ENCODE peak calls at places on chromosomes 7 and 10, in four cellular contexts. A, X, L and W are unnamed samples.

GRCh38 chr10:28595618-28596017 is 62.7 kb downstream of the WAC start:
- DNase-seq in L (no peak), X (no peak), A (no peak), W (peak; percentile 30)

GRCh38 chr7:25565949-25566348 is 337.7 kb upstream of the NPVF start:
- DNase-seq in X (no peak), A (peak; percentile 66), L (no peak), W (peak; percentile 83)

GRCh38 chr7:122802211-122802833 is 83.9 kb downstream of the CADPS2 start:
- DNase-seq in X (no peak), A (no peak), L (no peak), W (no peak)

GRCh38 chr10:35542303-35542702 is 62.8 kb upstream of the GJD4 start:
- DNase-seq in X (no peak), A (no peak), L (no peak), W (no peak)

GRCh38 chr7:378551-379455 is 88.8 kb downstream of the FOXL3 start:
- DNase-seq in L (no peak), X (peak; percentile 81), A (no peak), W (no peak)

GRCh38 chr10:129764901-129765663 is 199.0 kb downstream of the EBF3 start:
- DNase-seq in X (peak; percentile 34), A (no peak), L (no peak), W (no peak)

GRCh38 chr10:20105931-20106330 is 289.7 kb downstream of the PLXDC2 start:
- DNase-seq in A (no peak), X (no peak), L (no peak), W (no peak)

GRCh38 chr7:55366461-55367138 is 1.5 kb downstream of the LANCL2 start:
- DNase-seq in X (no peak), A (no peak), L (no peak), W (no peak)

GRCh38 chr10:52965489-52965888 is 192.9 kb upstream of the MBL2 start:
- DNase-seq in L (no peak), A (no peak), X (no peak), W (no peak)
- H3K4me3 ChIP-seq in L (no peak overlapping the region), A (no peak overlapping the region), X (no peak overlapping the region), W (no peak overlapping the region)

GRCh38 chr10:70669015-70669414 is 3.3 kb upstream of the ADAMTS14 start:
- DNase-seq in A (no peak), L (no peak), X (no peak), W (no peak)

GRCh38 chr10:70671229-70671588 is 1.1 kb upstream of the ADAMTS14 start:
- DNase-seq in X (no peak), L (no peak), A (no peak), W (no peak)

GRCh38 chr10:70669732-70670317 is 2.5 kb upstream of the ADAMTS14 start:
- DNase-seq in L (no peak), A (no peak), X (no peak), W (no peak)

GRCh38 chr10:70666960-70667798 is 5.1 kb upstream of the ADAMTS14 start:
- DNase-seq in L (no peak), X (peak; percentile 19), A (no peak), W (no peak)

DNA sequence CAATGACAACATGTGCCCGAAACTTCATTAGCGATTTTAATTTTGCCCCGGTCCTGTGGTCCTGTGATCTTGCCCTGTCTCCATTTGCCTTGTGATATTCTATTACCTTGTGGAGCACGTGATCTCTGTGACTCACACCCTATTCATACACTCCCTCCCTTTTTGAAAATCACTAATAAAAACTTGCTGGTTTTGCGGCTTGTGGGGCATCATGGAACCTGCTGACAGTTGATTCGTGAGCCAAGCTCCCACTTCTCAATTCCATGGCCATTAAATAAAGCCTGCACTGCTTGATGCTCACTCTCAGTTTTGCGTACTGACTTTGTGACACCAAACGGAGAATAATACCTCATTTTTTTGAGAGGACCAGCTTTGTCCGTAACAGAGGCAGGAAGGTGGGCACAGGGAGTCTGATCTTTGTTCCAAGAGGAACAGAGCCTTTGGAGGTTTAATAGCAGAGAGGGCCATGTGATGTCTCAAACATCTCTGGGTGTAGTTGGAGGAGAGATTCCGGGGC is 3.8 kb upstream of the ADAMTS14 start:
- DNase-seq in A (no peak), X (no peak), L (no peak), W (peak; percentile 49)
- TF ChIP-seq CTCF in A (no peak), X (no peak), L (no peak), W (no peak)

GRCh38 chr7:155845226-155845625 is 33.0 kb upstream of the SHH start:
- DNase-seq in L (no peak), A (no peak), X (no peak), W (no peak)

GRCh38 chr7:155844526-155844925 is 32.3 kb upstream of the SHH start:
- DNase-seq in L (no peak), A (no peak), X (no peak), W (no peak)

GRCh38 chr7:155843426-155844018 is 31.3 kb upstream of the SHH start:
- DNase-seq in L (no peak), A (no peak), X (no peak), W (no peak)

GRCh38 chr7:155842496-155843265 is 30.4 kb upstream of the SHH start:
- DNase-seq in X (no peak), L (no peak), A (no peak), W (no peak)

DNA sequence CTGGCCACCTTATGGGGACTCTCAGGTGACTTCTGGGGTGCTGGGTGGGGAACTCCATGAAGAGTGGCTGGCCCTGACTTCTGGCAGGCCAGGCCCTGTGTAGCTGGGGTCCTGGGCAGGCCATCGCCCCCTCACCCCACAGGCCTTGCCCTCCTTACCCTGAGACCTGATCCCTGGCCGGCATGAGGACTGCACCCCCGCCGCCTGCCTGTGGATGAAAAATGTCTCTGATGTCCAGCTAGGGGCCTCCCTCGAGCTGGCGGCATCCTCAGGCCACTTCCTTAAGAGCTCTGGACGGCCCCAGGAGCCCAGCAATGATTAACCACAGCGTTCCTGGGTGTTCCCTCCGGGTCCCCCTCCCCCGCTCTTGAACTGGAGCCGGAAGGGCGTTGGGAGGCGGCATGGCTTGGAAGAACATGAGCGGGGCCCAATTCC is 31.8 kb upstream of the SHH start:
- DNase-seq in L (no peak), A (peak; percentile 87), X (peak; percentile 93), W (no peak)
- H3K4me3 ChIP-seq in L (no peak overlapping the region), A (no peak overlapping the region), X (no peak overlapping the region), W (no peak overlapping the region)

GRCh38 chr7:131878777-131879176 is 322.3 kb upstream of the PODXL start:
- DNase-seq in X (no peak), A (no peak), L (no peak), W (no peak)

GRCh38 chr7:131883769-131884168 is 327.3 kb upstream of the PODXL start:
- DNase-seq in A (no peak), X (no peak), L (no peak), W (no peak)

GRCh38 chr7:131880078-131880477 is 323.6 kb upstream of the PODXL start:
- DNase-seq in X (no peak), L (no peak), A (no peak), W (no peak)

GRCh38 chr7:131879424-131879823 is 323.0 kb upstream of the PODXL start:
- DNase-seq in A (no peak), L (no peak), X (no peak), W (no peak)

GRCh38 chr7:131882321-131882720 is 325.9 kb upstream of the PODXL start:
- DNase-seq in X (no peak), L (no peak), A (no peak), W (no peak)
- TF ChIP-seq CTCF in X (no peak), L (no peak), A (no peak), W (no peak)

GRCh38 chr7:136259074-136259473 is 281.9 kb upstream of the MTPN start:
- DNase-seq in X (no peak), L (no peak), A (no peak), W (no peak)
- H3K4me3 ChIP-seq in X (no peak overlapping the region), L (no peak overlapping the region), A (no peak overlapping the region), W (no peak overlapping the region)

GRCh38 chr10:122373713-122374112 is 795 bp upstream of the PLEKHA1 start:
- DNase-seq in A (no peak), L (no peak), X (no peak), W (peak; percentile 19)

GRCh38 chr10:122375761-122376160 is 1.3 kb downstream of the PLEKHA1 start:
- DNase-seq in X (no peak), L (no peak), A (no peak), W (no peak)

GRCh38 chr10:122376364-122376961 is 2.0 kb downstream of the PLEKHA1 start:
- DNase-seq in A (no peak), L (no peak), X (no peak), W (no peak)

GRCh38 chr10:122374246-122374858 is at the start of gene PLEKHA1:
- DNase-seq in X (peak; percentile 98), L (peak; percentile 72), A (peak; percentile 95), W (peak; percentile 96)

DNA sequence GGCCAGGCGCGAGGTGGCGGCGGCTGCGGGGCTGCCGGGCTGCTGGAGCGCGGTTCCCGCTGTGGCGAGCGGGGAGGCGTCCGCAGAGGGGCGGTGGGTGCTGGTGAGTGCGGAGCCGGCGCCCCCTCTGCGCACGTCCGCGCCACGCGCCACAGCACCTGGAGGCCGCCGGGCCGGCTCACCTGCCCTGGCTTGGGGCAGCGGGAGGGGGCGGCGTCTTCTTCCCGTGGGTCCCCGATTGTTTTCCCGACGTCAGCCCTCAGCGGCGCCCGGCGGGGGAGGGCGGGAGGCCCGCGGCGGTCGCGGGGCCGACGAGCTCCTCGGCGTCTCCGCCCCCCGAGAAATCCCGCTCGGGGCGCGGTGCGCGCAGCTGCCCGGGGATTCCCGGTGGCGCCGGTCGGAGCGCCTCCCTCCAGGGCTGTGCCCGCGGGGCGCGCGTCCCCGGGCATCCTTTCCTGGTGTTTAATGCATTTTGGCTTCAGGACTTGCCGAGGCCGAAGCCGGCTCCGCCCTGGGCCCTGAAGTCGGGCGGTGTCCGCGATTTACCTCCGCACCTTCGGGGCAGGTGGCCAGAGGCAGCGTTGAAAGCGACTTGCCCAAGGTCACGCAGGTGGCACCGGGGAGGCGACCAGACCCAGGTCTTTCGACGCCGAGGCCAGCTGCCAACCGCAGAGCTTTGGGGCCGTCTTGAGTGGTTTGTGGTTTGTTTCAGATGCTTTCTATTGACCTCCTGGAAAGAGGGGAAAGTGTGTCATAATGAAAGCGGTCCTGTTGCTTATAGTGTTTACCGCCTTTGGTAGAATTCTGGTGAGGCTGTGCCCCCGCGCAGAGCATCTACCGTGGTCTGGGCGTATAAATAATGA is 582 bp downstream of the PLEKHA1 start:
- DNase-seq in L (no peak), X (peak; percentile 87), A (peak; percentile 60), W (peak; percentile 52)
- TF ChIP-seq CTCF in L (no peak), X (no peak), A (no peak), W (no peak)

DNA sequence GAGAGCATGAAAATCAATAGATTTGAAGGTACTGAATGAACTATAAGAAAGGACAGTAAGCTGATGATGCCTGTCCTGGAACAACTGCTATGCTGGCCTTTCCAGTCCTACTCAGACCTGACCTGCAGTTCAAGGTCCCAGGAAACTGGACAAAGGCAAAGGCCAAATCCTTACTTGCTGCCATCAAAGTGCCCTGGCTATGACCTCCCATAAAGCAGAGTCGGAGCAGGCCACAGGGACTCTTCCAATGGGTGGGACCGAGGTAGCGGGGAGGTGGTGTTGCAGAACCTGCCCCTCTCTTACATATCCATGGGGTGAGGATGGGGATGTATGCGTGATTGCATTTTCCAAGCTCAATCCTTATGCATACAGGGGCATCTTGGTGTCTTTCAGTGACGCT is 26.8 kb downstream of the FAM53B start:
- DNase-seq in L (no peak), X (peak; percentile 33), A (no peak), W (no peak)
- H3K4me3 ChIP-seq in L (no peak overlapping the region), X (no peak overlapping the region), A (no peak overlapping the region), W (no peak overlapping the region)

GRCh38 chr7:70693690-70694356 is 438.1 kb upstream of the GALNT17 start:
- DNase-seq in X (peak; percentile 91), A (peak; percentile 68), L (no peak), W (peak; percentile 76)
- TF ChIP-seq CTCF in X (peak; percentile 32), A (no peak), L (peak; percentile 40), W (no peak)